ENCODE peak calls at places on chromosomes 13 and 19, in seven cellular contexts. I is HFFc6, B is left ventricle myocardium inferior, T is mesothelial cell of epicardium, O is omental fat pad, Q is neural crest cell, F is lower leg skin. C is an unnamed sample.

GRCh38 chr13:67008075-67008668 is 222.0 kb downstream of the PCDH9 start:
- DNase-seq in I (no peak), B (no peak), T (no peak), O (no peak), Q (no peak), F (no peak), C (no peak)

GRCh38 chr13:86000546-86000945 is 201.3 kb upstream of the SLITRK6 start:
- DNase-seq in I (no peak), B (no peak), T (no peak), O (no peak), Q (no peak), F (no peak), C (no peak)

GRCh38 chr19:11747277-11747676 is 8.5 kb upstream of the ZNF823 start:
- DNase-seq in I (no peak), B (no peak), T (no peak), O (no peak), Q (no peak), F (no peak), C (no peak)

GRCh38 chr19:51490676-51491075 is 10.9 kb downstream of the SIGLEC12 start:
- DNase-seq in I (no peak), B (no peak), T (no peak), O (no peak), Q (no peak), F (peak), C (no peak)

GRCh38 chr19:590396-590745 is 690 bp downstream of the HCN2 start:
- DNase-seq in I (no peak), B (no peak), T (no peak), O (no peak), Q (no peak), F (no peak), C (no peak)

GRCh38 chr13:113119822-113120189 is 2.8 kb upstream of the F10 start:
- DNase-seq in I (no peak), B (no peak), T (no peak), O (no peak), Q (no peak), F (peak), C (peak)

GRCh38 chr19:3041756-3042517 is 12.9 kb upstream of the TLE2 start:
- DNase-seq in I (no peak), B (no peak), T (no peak), O (no peak), Q (no peak), F (no peak), C (no peak)

GRCh38 chr19:6425732-6426686 is 1.4 kb upstream of the KHSRP start:
- DNase-seq in I (no peak), B (no peak), T (no peak), O (no peak), Q (no peak), F (peak), C (no peak)

GRCh38 chr13:30763786-30764440 is 28.6 kb downstream of the ALOX5AP start:
- DNase-seq in I (no peak), B (no peak), T (no peak), O (no peak), Q (no peak), F (no peak), C (no peak)

GRCh38 chr13:113930711-113931637 is 42.9 kb downstream of the C13orf46 start:
- DNase-seq in I (no peak), B (no peak), T (peak), O (peak), Q (no peak), F (peak), C (peak)

GRCh38 chr13:96100457-96101220 is 10.7 kb downstream of the HS6ST3 start:
- DNase-seq in I (no peak), B (no peak), T (no peak), O (no peak), Q (no peak), F (no peak), C (no peak)

GRCh38 chr19:50861025-50861424 is 6.3 kb downstream of the KLK3 start:
- DNase-seq in I (no peak), B (no peak), T (no peak), O (no peak), Q (no peak), F (no peak), C (no peak)

GRCh38 chr13:56352356-56352755 is 788.4 kb upstream of the PRR20A start:
- DNase-seq in I (no peak), B (no peak), T (no peak), O (no peak), Q (no peak), F (no peak), C (no peak)

GRCh38 chr13:86020350-86021002 is 221.3 kb upstream of the SLITRK6 start:
- DNase-seq in I (no peak), B (no peak), T (no peak), O (no peak), Q (no peak), F (no peak), C (no peak)

GRCh38 chr13:99160415-99160814 is 40.2 kb upstream of the UBAC2 start:
- DNase-seq in I (no peak), B (no peak), T (no peak), O (no peak), Q (no peak), F (no peak), C (no peak)

GRCh38 chr13:46119883-46120614 is 15.2 kb upstream of the CPB2 start:
- DNase-seq in I (peak), B (no peak), T (peak), O (no peak), Q (no peak), F (no peak), C (no peak)

GRCh38 chr19:38547446-38547845 is 70.3 kb downstream of the MAP4K1 start:
- DNase-seq in I (no peak), B (no peak), T (no peak), O (no peak), Q (no peak), F (no peak), C (no peak)

GRCh38 chr13:110309661-110310524 is 2.8 kb downstream of the COL4A2 start:
- DNase-seq in I (no peak), B (no peak), T (no peak), O (no peak), Q (no peak), F (peak), C (peak)

GRCh38 chr13:110314516-110315245 is 7.6 kb downstream of the COL4A2 start:
- DNase-seq in I (no peak), B (peak), T (no peak), O (no peak), Q (no peak), F (peak), C (no peak)

GRCh38 chr13:110312669-110313031 is 5.6 kb downstream of the COL4A2 start:
- DNase-seq in I (peak), B (no peak), T (no peak), O (no peak), Q (no peak), F (peak), C (peak)

GRCh38 chr13:110310541-110311491 is 3.7 kb downstream of the COL4A2 start:
- DNase-seq in I (no peak), B (no peak), T (no peak), O (no peak), Q (no peak), F (peak), C (peak)

DNA sequence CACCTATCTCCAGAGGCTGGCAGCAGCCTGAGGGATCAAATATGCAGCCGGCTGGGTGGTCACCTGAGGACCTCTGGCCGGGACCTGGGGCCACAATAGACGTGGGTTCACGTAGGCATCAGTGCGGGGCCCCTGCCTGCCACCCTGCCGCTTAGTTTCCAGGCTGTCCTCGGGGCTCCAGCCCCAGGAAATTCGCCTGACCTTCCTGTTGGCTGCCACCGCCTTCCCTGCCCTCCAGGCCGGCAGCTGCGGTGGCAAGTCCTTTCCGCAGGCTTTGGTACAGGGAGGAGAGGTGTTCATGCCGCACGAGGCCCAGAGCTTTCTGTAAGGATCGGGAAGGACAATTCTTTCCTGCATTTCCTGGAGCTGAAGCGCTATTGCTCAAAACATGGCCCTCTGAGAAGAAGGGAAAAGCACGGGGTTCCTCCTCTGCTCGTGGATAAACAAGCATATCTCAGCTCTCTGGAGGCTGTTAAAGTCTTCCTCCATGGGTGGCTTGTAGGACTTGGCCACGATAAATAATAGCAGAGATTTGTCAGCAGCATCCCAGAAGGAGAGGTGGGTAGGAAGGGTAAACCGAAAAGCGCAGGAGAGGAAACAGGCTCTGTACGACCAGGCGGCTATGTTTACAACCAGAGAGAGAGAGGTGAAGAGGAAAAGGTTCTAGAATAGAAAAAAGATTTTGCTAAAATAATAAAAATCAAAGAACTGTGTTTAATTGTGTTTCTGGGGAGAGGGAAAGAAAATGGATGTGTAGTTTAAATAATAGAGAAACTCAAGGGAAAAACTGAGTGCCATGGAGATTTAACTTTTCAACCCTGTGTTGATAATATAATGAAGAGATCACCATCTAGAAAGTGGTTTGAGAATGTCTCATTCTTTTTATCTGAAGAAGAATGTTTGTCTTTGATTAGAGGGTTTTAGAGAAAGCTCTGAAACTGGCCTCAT is 4.9 kb downstream of the COL4A2 start:
- DNase-seq in I (no peak), B (no peak), T (no peak), O (no peak), Q (no peak), F (peak), C (no peak)
- TF ChIP-seq CTCF in I (no peak), B (no peak), T (no peak), O (no peak), Q (no peak), F (no peak), C (no peak)

GRCh38 chr13:62510906-62511655 is 1095.4 kb upstream of the PCDH20 start:
- DNase-seq in I (no peak), B (no peak), T (no peak), O (no peak), Q (no peak), F (no peak), C (no peak)

GRCh38 chr13:62512194-62513141 is 1096.8 kb upstream of the PCDH20 start:
- DNase-seq in I (no peak), B (no peak), T (no peak), O (no peak), Q (peak), F (no peak), C (no peak)
- TF ChIP-seq CTCF in I (peak), B (peak), T (peak), O (no peak), Q (peak), F (no peak), C (peak)

GRCh38 chr19:42542791-42543190 is 14.5 kb upstream of the CEACAM1 start:
- DNase-seq in I (no peak), B (no peak), T (no peak), O (no peak), Q (no peak), F (no peak), C (no peak)
- TF ChIP-seq CTCF in I (peak), B (no peak), T (no peak), O (no peak), Q (no peak), F (no peak), C (no peak)

GRCh38 chr13:24232474-24232873 is 72.0 kb downstream of the SPATA13 start:
- DNase-seq in I (no peak), B (no peak), T (no peak), O (no peak), Q (no peak), F (no peak), C (no peak)

GRCh38 chr13:24232037-24232436 is 71.5 kb downstream of the SPATA13 start:
- DNase-seq in I (no peak), B (no peak), T (no peak), O (no peak), Q (no peak), F (no peak), C (no peak)

GRCh38 chr13:24233351-24233901 is 72.9 kb downstream of the SPATA13 start:
- DNase-seq in I (peak), B (no peak), T (no peak), O (no peak), Q (no peak), F (no peak), C (no peak)

GRCh38 chr13:24228852-24229458 is 68.4 kb downstream of the SPATA13 start:
- DNase-seq in I (peak), B (no peak), T (no peak), O (no peak), Q (no peak), F (no peak), C (no peak)

DNA sequence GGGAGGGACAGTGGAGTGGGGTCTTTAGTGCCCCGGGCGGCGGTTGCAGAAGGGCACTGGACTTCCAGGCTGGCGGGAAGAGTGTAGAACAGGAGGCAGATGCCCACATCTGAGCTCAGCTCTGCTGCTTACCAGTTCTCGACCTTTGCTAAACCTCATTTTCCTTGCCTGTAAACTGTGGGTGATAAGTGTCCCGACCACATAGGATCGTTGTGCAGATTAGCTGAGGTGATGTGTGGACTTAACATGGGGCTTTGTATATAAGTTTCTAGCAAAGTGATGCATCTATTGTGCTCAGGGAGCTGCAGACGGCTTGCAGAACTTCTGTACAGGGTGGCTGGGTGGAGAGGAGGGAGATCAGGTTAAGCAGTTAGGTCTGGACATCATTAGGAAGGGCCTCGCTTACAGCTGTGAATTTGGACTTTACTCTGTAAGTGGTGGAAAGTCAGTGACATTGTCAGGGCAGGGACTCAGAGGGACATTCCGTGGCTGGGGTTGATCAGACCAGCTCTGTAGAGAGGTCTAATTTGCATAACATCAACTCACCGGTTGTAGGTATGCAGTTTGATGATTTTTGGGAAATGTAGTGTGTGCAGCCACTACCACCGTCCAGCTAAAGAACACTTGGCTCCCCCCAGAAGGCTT is 70.0 kb downstream of the SPATA13 start:
- DNase-seq in I (no peak), B (no peak), T (no peak), O (no peak), Q (no peak), F (no peak), C (no peak)
- TF ChIP-seq CTCF in I (no peak), B (no peak), T (no peak), O (no peak), Q (no peak), F (no peak), C (no peak)

GRCh38 chr19:41936416-41936850 is 8.2 kb upstream of the ERFL start:
- DNase-seq in I (peak), B (no peak), T (no peak), O (no peak), Q (no peak), F (no peak), C (no peak)

GRCh38 chr19:41937525-41937924 is 9.3 kb upstream of the ERFL start:
- DNase-seq in I (no peak), B (no peak), T (no peak), O (no peak), Q (no peak), F (no peak), C (no peak)

GRCh38 chr19:41936961-41937360 is 8.7 kb upstream of the ERFL start:
- DNase-seq in I (no peak), B (no peak), T (no peak), O (no peak), Q (no peak), F (no peak), C (no peak)

GRCh38 chr19:41939861-41940442 is 11.7 kb upstream of the ERFL start:
- DNase-seq in I (no peak), B (no peak), T (peak), O (no peak), Q (peak), F (no peak), C (peak)

DNA sequence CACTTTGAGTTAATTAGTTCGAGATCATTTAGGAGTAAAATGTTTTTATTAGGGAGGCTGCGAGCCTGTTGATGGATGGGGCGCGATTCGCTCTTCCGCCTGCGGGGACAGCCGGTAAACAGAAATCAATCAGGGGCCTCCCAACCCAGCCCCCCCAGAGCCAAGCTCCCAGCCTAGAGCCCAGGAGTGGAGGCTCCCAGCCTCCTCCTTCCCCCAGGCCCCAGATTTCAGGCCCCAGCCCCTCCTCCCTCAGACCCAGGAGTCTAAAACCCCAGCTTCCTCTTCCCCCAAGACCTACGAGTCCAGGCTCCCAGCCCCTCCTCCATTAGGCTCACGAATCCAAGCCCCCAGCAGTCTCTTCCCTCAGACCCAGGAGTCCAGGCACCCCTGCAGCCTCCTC is 9.7 kb upstream of the ERFL start:
- DNase-seq in I (no peak), B (no peak), T (no peak), O (no peak), Q (no peak), F (no peak), C (no peak)
- TF ChIP-seq CTCF in I (peak), B (no peak), T (no peak), O (no peak), Q (no peak), F (no peak), C (peak)

GRCh38 chr19:27750697-27751391 is 1462.1 kb downstream of the UQCRFS1 start:
- DNase-seq in I (no peak), B (no peak), T (no peak), O (no peak), Q (no peak), F (peak), C (no peak)

GRCh38 chr19:27745978-27746542 is 1466.9 kb downstream of the UQCRFS1 start:
- DNase-seq in I (no peak), B (no peak), T (peak), O (no peak), Q (no peak), F (peak), C (peak)

GRCh38 chr19:27744926-27745844 is 1467.8 kb downstream of the UQCRFS1 start:
- DNase-seq in I (peak), B (no peak), T (peak), O (no peak), Q (no peak), F (peak), C (peak)

GRCh38 chr19:27748551-27749152 is 1464.3 kb downstream of the UQCRFS1 start:
- DNase-seq in I (no peak), B (no peak), T (no peak), O (no peak), Q (no peak), F (peak), C (no peak)

DNA sequence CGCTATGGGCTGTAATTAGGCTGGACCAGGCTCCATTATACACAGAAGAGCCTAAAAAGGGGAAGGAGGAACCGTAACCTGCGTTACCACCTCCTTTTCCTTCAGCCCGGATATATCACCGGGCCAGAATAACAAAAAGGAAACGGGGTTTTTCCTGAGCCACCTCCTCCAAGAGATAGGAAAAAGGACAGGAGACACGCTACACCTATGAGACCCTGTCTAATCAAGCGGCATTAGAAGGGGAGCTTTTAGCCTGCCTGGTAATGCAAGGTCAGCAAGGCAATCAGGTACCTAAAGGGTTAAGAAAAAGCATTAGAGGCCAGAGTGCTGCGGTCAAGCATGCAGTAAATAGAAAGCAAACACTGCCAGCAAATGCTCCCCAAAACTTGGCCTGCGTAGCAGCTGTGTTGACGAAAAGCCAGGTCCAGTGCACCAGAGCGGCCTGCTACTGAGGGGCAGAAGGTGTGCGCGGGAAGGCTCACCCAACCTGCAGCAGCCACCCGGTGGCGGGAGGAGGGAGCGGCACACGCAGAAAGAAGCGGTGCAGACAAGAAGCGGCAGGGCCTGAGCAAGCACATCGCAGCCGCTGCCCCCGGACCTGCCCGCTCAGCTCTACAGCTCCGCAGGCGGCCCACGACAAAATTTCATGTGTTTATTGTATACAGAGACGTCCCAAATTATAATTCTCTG is 1466.1 kb downstream of the UQCRFS1 start:
- DNase-seq in I (no peak), B (peak), T (peak), O (no peak), Q (peak), F (peak), C (peak)
- TF ChIP-seq CTCF in I (peak), B (peak), T (no peak), O (no peak), Q (peak), F (no peak), C (peak)

C was measured in type B pancreatic cell.